ENCODE peak calls at places on chromosomes 13 and 19, in five cellular contexts. One of them, this sample, is unnamed.

GRCh38 chr13:63184693-63185092 is 1769.0 kb upstream of the PCDH20 start:
- DNase-seq in foreskin fibroblast: peak; percentile 78
- DNase-seq in mammary epithelial cell: no peak
- DNase-seq in retinal pigment epithelial cell: peak; percentile 64
- DNase-seq in AG04450: peak; percentile 38
- DNase-seq in this sample: no peak

GRCh38 chr19:43354305-43354627 is 780 bp downstream of the CD177 start:
- DNase-seq in foreskin fibroblast: no peak
- DNase-seq in mammary epithelial cell: no peak
- DNase-seq in retinal pigment epithelial cell: no peak
- DNase-seq in AG04450: no peak
- DNase-seq in this sample: no peak

GRCh38 chr19:35717665-35718344 is at the start of gene KMT2B:
- DNase-seq in foreskin fibroblast: no peak
- DNase-seq in mammary epithelial cell: peak; percentile 95
- DNase-seq in retinal pigment epithelial cell: no peak
- DNase-seq in AG04450: no peak
- DNase-seq in this sample: no peak

GRCh38 chr13:77507931-77508776 is 27.4 kb upstream of the SCEL start:
- DNase-seq in foreskin fibroblast: peak; percentile 78
- DNase-seq in mammary epithelial cell: peak; percentile 92
- DNase-seq in retinal pigment epithelial cell: peak; percentile 71
- DNase-seq in AG04450: no peak
- DNase-seq in this sample: no peak

GRCh38 chr13:105773241-105773640 is 762.2 kb downstream of the EFNB2 start:
- DNase-seq in foreskin fibroblast: no peak
- DNase-seq in mammary epithelial cell: no peak
- DNase-seq in retinal pigment epithelial cell: no peak
- DNase-seq in AG04450: no peak
- DNase-seq in this sample: no peak

GRCh38 chr19:3178973-3179738 is 587 bp downstream of the S1PR4 start:
- DNase-seq in foreskin fibroblast: no peak
- DNase-seq in mammary epithelial cell: no peak
- DNase-seq in retinal pigment epithelial cell: no peak
- DNase-seq in AG04450: no peak
- DNase-seq in this sample: no peak

GRCh38 chr13:91722267-91722884 is 324.0 kb downstream of the GPC5 start:
- DNase-seq in foreskin fibroblast: peak; percentile 0
- DNase-seq in mammary epithelial cell: peak; percentile 2
- DNase-seq in retinal pigment epithelial cell: no peak
- DNase-seq in AG04450: no peak
- DNase-seq in this sample: no peak

GRCh38 chr19:31350693-31351211 is 1.5 kb upstream of the TSHZ3 start:
- DNase-seq in foreskin fibroblast: peak; percentile 64
- DNase-seq in mammary epithelial cell: peak; percentile 56
- DNase-seq in retinal pigment epithelial cell: no peak
- DNase-seq in AG04450: no peak
- DNase-seq in this sample: no peak

GRCh38 chr13:79810671-79811070 is 329.7 kb downstream of the NDFIP2 start:
- DNase-seq in foreskin fibroblast: peak; percentile 43
- DNase-seq in mammary epithelial cell: peak; percentile 22
- DNase-seq in retinal pigment epithelial cell: peak; percentile 38
- DNase-seq in AG04450: peak; percentile 15
- DNase-seq in this sample: peak; percentile 31

GRCh38 chr19:5713228-5713627 is 6.7 kb downstream of the LONP1 start:
- DNase-seq in foreskin fibroblast: no peak
- DNase-seq in mammary epithelial cell: no peak
- DNase-seq in retinal pigment epithelial cell: no peak
- DNase-seq in AG04450: no peak
- DNase-seq in this sample: no peak

GRCh38 chr13:60591348-60591747 is 194.3 kb downstream of the TDRD3 start:
- DNase-seq in foreskin fibroblast: no peak
- DNase-seq in mammary epithelial cell: peak; percentile 86
- DNase-seq in retinal pigment epithelial cell: no peak
- DNase-seq in AG04450: no peak
- DNase-seq in this sample: peak; percentile 36

GRCh38 chr13:45674908-45675307 is 27.2 kb upstream of the CBY2 start:
- DNase-seq in foreskin fibroblast: peak; percentile 43
- DNase-seq in mammary epithelial cell: peak; percentile 75
- DNase-seq in retinal pigment epithelial cell: peak; percentile 85
- DNase-seq in AG04450: no peak
- DNase-seq in this sample: peak; percentile 54

GRCh38 chr19:33376931-33377557 is 3.5 kb downstream of the CEBPG start:
- DNase-seq in foreskin fibroblast: no peak
- DNase-seq in mammary epithelial cell: peak; percentile 89
- DNase-seq in retinal pigment epithelial cell: no peak
- DNase-seq in AG04450: no peak
- DNase-seq in this sample: no peak

GRCh38 chr13:20161275-20161950 is 561 bp upstream of the GJA3 start:
- DNase-seq in foreskin fibroblast: peak; percentile 9
- DNase-seq in mammary epithelial cell: peak; percentile 16
- DNase-seq in retinal pigment epithelial cell: no peak
- DNase-seq in AG04450: no peak
- DNase-seq in this sample: no peak

GRCh38 chr13:32905864-32906180 is 110.4 kb upstream of the KL start:
- DNase-seq in foreskin fibroblast: no peak
- DNase-seq in mammary epithelial cell: no peak
- DNase-seq in retinal pigment epithelial cell: no peak
- DNase-seq in AG04450: no peak
- DNase-seq in this sample: no peak

DNA sequence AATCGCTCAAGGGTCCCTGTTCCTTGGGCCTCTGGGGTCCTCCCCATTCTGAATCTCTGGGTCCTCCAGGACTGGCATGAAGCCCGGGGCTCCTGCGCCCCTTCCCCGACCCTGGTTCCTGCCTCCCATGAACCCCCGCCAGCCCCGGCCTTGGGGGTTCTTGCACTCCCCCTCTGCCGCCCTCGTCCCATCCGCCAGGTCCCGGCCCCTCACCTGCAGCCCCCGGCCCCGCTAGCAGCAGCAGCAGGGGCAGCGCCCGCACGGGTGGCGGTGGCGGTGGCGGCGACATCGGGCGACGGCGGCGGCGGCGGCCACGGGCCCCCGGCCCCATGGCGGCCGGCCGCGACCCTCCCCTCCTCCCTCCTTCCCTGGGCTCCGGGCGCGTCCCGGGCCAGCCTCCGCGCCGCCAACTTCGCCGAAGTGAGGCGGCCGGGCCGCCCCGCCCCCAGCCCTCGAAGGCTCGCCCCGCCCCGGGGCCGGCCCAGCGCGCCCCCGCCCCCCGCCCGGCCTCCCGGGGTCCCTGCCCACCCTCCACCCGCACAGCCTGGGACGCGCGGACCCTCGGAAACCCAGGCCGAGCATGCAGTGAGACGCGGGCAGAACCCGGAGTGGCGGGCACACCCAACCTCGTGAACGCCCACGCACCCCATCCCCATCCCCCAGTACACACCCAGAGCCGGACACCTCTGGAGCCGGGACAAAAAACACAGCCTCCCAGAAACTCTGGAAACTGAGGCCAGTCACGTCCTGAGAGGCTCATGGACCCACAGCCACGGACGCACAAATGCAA is at the start of gene NOTCH3:
- DNase-seq in foreskin fibroblast: no peak
- DNase-seq in mammary epithelial cell: no peak
- DNase-seq in retinal pigment epithelial cell: no peak
- DNase-seq in AG04450: no peak
- DNase-seq in this sample: no peak
- H3K4me3 ChIP-seq in foreskin fibroblast: peak within 1 kb of the TSS; percentile 72
- H3K4me3 ChIP-seq in mammary epithelial cell: peak within 1 kb of the TSS; percentile 36
- H3K4me3 ChIP-seq in retinal pigment epithelial cell: peak within 1 kb of the TSS; percentile 65
- H3K4me3 ChIP-seq in AG04450: peak within 1 kb of the TSS; percentile 82
- H3K4me3 ChIP-seq in this sample: peak within 1 kb of the TSS; percentile 82

GRCh38 chr13:37001921-37002250 is 1.3 kb downstream of the EXOSC8 start:
- DNase-seq in foreskin fibroblast: no peak
- DNase-seq in mammary epithelial cell: no peak
- DNase-seq in retinal pigment epithelial cell: no peak
- DNase-seq in AG04450: no peak
- DNase-seq in this sample: no peak
- H3K4me3 ChIP-seq in foreskin fibroblast: peak overlapping the region; percentile 90
- H3K4me3 ChIP-seq in mammary epithelial cell: peak overlapping the region; percentile 76
- H3K4me3 ChIP-seq in retinal pigment epithelial cell: peak overlapping the region; percentile 91
- H3K4me3 ChIP-seq in AG04450: peak overlapping the region; percentile 82
- H3K4me3 ChIP-seq in this sample: no peak overlapping the region

DNA sequence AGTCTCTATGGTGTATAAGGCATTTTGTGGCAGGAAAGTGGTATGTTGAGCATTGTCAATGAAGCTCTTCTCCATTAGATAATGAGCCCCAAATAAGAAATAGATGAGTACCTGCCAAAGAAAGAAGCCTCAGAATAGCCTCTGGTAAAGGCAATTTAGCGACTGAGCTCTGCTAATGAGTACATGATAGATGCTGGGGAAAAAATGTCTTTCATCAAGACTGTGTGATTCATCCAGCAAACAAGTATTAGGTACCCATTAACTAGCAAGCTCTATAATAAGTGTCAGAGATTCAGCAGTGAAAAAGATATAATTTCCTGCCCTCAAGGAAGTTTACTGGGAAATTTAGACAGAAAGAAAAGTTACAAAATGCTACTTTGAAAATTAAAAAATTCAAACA is 294.6 kb downstream of the ITGBL1 start:
- DNase-seq in foreskin fibroblast: no peak
- DNase-seq in mammary epithelial cell: no peak
- DNase-seq in retinal pigment epithelial cell: no peak
- DNase-seq in AG04450: no peak
- DNase-seq in this sample: no peak
- H3K4me3 ChIP-seq in foreskin fibroblast: no peak overlapping the region
- H3K4me3 ChIP-seq in mammary epithelial cell: no peak overlapping the region
- H3K4me3 ChIP-seq in retinal pigment epithelial cell: no peak overlapping the region
- H3K4me3 ChIP-seq in AG04450: no peak overlapping the region
- H3K4me3 ChIP-seq in this sample: no peak overlapping the region

GRCh38 chr19:50820549-50821247 is 2.9 kb downstream of the KLK1 start:
- DNase-seq in foreskin fibroblast: no peak
- DNase-seq in mammary epithelial cell: no peak
- DNase-seq in retinal pigment epithelial cell: no peak
- DNase-seq in AG04450: no peak
- DNase-seq in this sample: no peak

GRCh38 chr19:50818859-50819472 is 4.6 kb downstream of the KLK1 start:
- DNase-seq in foreskin fibroblast: no peak
- DNase-seq in mammary epithelial cell: no peak
- DNase-seq in retinal pigment epithelial cell: no peak
- DNase-seq in AG04450: no peak
- DNase-seq in this sample: no peak

GRCh38 chr19:50819636-50820035 is 4.0 kb downstream of the KLK1 start:
- DNase-seq in foreskin fibroblast: no peak
- DNase-seq in mammary epithelial cell: no peak
- DNase-seq in retinal pigment epithelial cell: no peak
- DNase-seq in AG04450: no peak
- DNase-seq in this sample: no peak

GRCh38 chr19:50820086-50820485 is 3.5 kb downstream of the KLK1 start:
- DNase-seq in foreskin fibroblast: no peak
- DNase-seq in mammary epithelial cell: no peak
- DNase-seq in retinal pigment epithelial cell: no peak
- DNase-seq in AG04450: no peak
- DNase-seq in this sample: no peak

GRCh38 chr19:50817941-50818858 is 5.4 kb downstream of the KLK1 start:
- DNase-seq in foreskin fibroblast: peak; percentile 28
- DNase-seq in mammary epithelial cell: no peak
- DNase-seq in retinal pigment epithelial cell: no peak
- DNase-seq in AG04450: no peak
- DNase-seq in this sample: no peak
- H3K4me3 ChIP-seq in foreskin fibroblast: peak overlapping the region; percentile 53
- H3K4me3 ChIP-seq in mammary epithelial cell: peak overlapping the region; percentile 50
- H3K4me3 ChIP-seq in retinal pigment epithelial cell: peak overlapping the region; percentile 43
- H3K4me3 ChIP-seq in AG04450: peak overlapping the region; percentile 52
- H3K4me3 ChIP-seq in this sample: peak overlapping the region; percentile 46

GRCh38 chr19:50314724-50315700 is 14.2 kb downstream of the KCNC3 start:
- DNase-seq in foreskin fibroblast: no peak
- DNase-seq in mammary epithelial cell: no peak
- DNase-seq in retinal pigment epithelial cell: no peak
- DNase-seq in AG04450: no peak
- DNase-seq in this sample: no peak

GRCh38 chr19:50313812-50314536 is 15.2 kb downstream of the KCNC3 start:
- DNase-seq in foreskin fibroblast: no peak
- DNase-seq in mammary epithelial cell: no peak
- DNase-seq in retinal pigment epithelial cell: no peak
- DNase-seq in AG04450: no peak
- DNase-seq in this sample: no peak

GRCh38 chr19:50311723-50312635 is 17.2 kb downstream of the KCNC3 start:
- DNase-seq in foreskin fibroblast: no peak
- DNase-seq in mammary epithelial cell: no peak
- DNase-seq in retinal pigment epithelial cell: no peak
- DNase-seq in AG04450: no peak
- DNase-seq in this sample: no peak

GRCh38 chr19:50310759-50311465 is 18.3 kb downstream of the KCNC3 start:
- DNase-seq in foreskin fibroblast: no peak
- DNase-seq in mammary epithelial cell: no peak
- DNase-seq in retinal pigment epithelial cell: no peak
- DNase-seq in AG04450: no peak
- DNase-seq in this sample: no peak

GRCh38 chr19:50312967-50313811 is 16.0 kb downstream of the KCNC3 start:
- DNase-seq in foreskin fibroblast: no peak
- DNase-seq in mammary epithelial cell: no peak
- DNase-seq in retinal pigment epithelial cell: no peak
- DNase-seq in AG04450: no peak
- DNase-seq in this sample: no peak
- H3K4me3 ChIP-seq in foreskin fibroblast: no peak overlapping the region
- H3K4me3 ChIP-seq in mammary epithelial cell: no peak overlapping the region
- H3K4me3 ChIP-seq in retinal pigment epithelial cell: no peak overlapping the region
- H3K4me3 ChIP-seq in AG04450: no peak overlapping the region
- H3K4me3 ChIP-seq in this sample: no peak overlapping the region